ENCODE peak calls at places on chromosomes 11 and 22, in nine cellular contexts. One of them, this sample, is unnamed. For H3K4me1, the result is how much of the 10 kb centered on the place peaks cover.

GRCh38 chr11:35549787-35550186 is 24.4 kb upstream of the PAMR1 start:
- DNase-seq in heart left ventricle: no peak
- DNase-seq in HCT116: no peak
- DNase-seq in endothelial cell of umbilical vein: no peak
- DNase-seq in breast epithelium: no peak
- DNase-seq in transverse colon: no peak
- DNase-seq in IMR-90: peak
- DNase-seq in thyroid gland: peak
- DNase-seq in right lobe of liver: no peak
- DNase-seq in this sample: no peak

GRCh38 chr11:84871116-84871515 is 756.0 kb downstream of the DLG2 start:
- DNase-seq in IMR-90: no peak
- DNase-seq in heart left ventricle: no peak
- DNase-seq in breast epithelium: no peak
- DNase-seq in thyroid gland: no peak
- DNase-seq in HCT116: no peak
- DNase-seq in endothelial cell of umbilical vein: no peak
- DNase-seq in right lobe of liver: no peak
- DNase-seq in transverse colon: no peak
- DNase-seq in this sample: no peak

GRCh38 chr11:17531818-17532131 is 12.4 kb downstream of the USH1C start:
- DNase-seq in heart left ventricle: no peak
- DNase-seq in breast epithelium: no peak
- DNase-seq in thyroid gland: no peak
- DNase-seq in transverse colon: peak
- DNase-seq in IMR-90: peak
- DNase-seq in right lobe of liver: no peak
- DNase-seq in HCT116: no peak
- DNase-seq in endothelial cell of umbilical vein: no peak
- DNase-seq in this sample: no peak

GRCh38 chr11:92477686-92478085 is 253.1 kb downstream of the FAT3 start:
- DNase-seq in right lobe of liver: no peak
- DNase-seq in HCT116: no peak
- DNase-seq in IMR-90: no peak
- DNase-seq in heart left ventricle: no peak
- DNase-seq in breast epithelium: no peak
- DNase-seq in transverse colon: no peak
- DNase-seq in endothelial cell of umbilical vein: no peak
- DNase-seq in thyroid gland: no peak
- DNase-seq in this sample: no peak

GRCh38 chr11:46210133-46210636 is 67.3 kb upstream of the CREB3L1 start:
- DNase-seq in breast epithelium: no peak
- DNase-seq in transverse colon: no peak
- DNase-seq in right lobe of liver: no peak
- DNase-seq in IMR-90: peak
- DNase-seq in thyroid gland: no peak
- DNase-seq in endothelial cell of umbilical vein: no peak
- DNase-seq in heart left ventricle: no peak
- DNase-seq in HCT116: no peak
- DNase-seq in this sample: no peak

GRCh38 chr11:118785362-118785761 is 5.6 kb downstream of the DDX6 start:
- DNase-seq in endothelial cell of umbilical vein: no peak
- DNase-seq in breast epithelium: no peak
- DNase-seq in transverse colon: no peak
- DNase-seq in HCT116: no peak
- DNase-seq in heart left ventricle: no peak
- DNase-seq in thyroid gland: no peak
- DNase-seq in right lobe of liver: no peak
- DNase-seq in IMR-90: peak
- DNase-seq in this sample: no peak

GRCh38 chr11:10122337-10123197 is 171.5 kb downstream of the SBF2 start:
- DNase-seq in endothelial cell of umbilical vein: no peak
- DNase-seq in transverse colon: no peak
- DNase-seq in thyroid gland: peak
- DNase-seq in right lobe of liver: no peak
- DNase-seq in heart left ventricle: no peak
- DNase-seq in breast epithelium: no peak
- DNase-seq in HCT116: peak
- DNase-seq in IMR-90: peak
- DNase-seq in this sample: no peak

GRCh38 chr22:28282346-28282745 is 363.3 kb upstream of the PITPNB start:
- DNase-seq in IMR-90: peak
- DNase-seq in right lobe of liver: no peak
- DNase-seq in endothelial cell of umbilical vein: no peak
- DNase-seq in HCT116: no peak
- DNase-seq in transverse colon: no peak
- DNase-seq in thyroid gland: no peak
- DNase-seq in breast epithelium: no peak
- DNase-seq in heart left ventricle: no peak
- DNase-seq in this sample: no peak

GRCh38 chr22:31091106-31091975 is 10.2 kb downstream of the SMTN start:
- DNase-seq in HCT116: no peak
- DNase-seq in transverse colon: peak
- DNase-seq in heart left ventricle: no peak
- DNase-seq in thyroid gland: no peak
- DNase-seq in right lobe of liver: no peak
- DNase-seq in endothelial cell of umbilical vein: no peak
- DNase-seq in IMR-90: no peak
- DNase-seq in breast epithelium: no peak
- DNase-seq in this sample: no peak

GRCh38 chr11:2186669-2187266 is 15.2 kb upstream of the TH start:
- DNase-seq in breast epithelium: no peak
- DNase-seq in HCT116: peak
- DNase-seq in heart left ventricle: no peak
- DNase-seq in thyroid gland: no peak
- DNase-seq in IMR-90: no peak
- DNase-seq in endothelial cell of umbilical vein: peak
- DNase-seq in right lobe of liver: no peak
- DNase-seq in transverse colon: peak
- DNase-seq in this sample: no peak

GRCh38 chr11:111205622-111206385 is 39.7 kb upstream of the POU2AF2 start:
- DNase-seq in thyroid gland: no peak
- DNase-seq in breast epithelium: no peak
- DNase-seq in heart left ventricle: no peak
- DNase-seq in right lobe of liver: no peak
- DNase-seq in HCT116: no peak
- DNase-seq in endothelial cell of umbilical vein: no peak
- DNase-seq in transverse colon: no peak
- DNase-seq in IMR-90: no peak
- DNase-seq in this sample: no peak

GRCh38 chr11:19218801-19219460 is 17.1 kb upstream of the CSRP3 start:
- DNase-seq in right lobe of liver: no peak
- DNase-seq in heart left ventricle: peak
- DNase-seq in transverse colon: no peak
- DNase-seq in HCT116: no peak
- DNase-seq in thyroid gland: no peak
- DNase-seq in endothelial cell of umbilical vein: no peak
- DNase-seq in IMR-90: no peak
- DNase-seq in breast epithelium: no peak
- DNase-seq in this sample: no peak

GRCh38 chr11:47869548-47870393 is 21.6 kb upstream of the NUP160 start:
- DNase-seq in IMR-90: no peak
- DNase-seq in transverse colon: no peak
- DNase-seq in breast epithelium: no peak
- DNase-seq in heart left ventricle: no peak
- DNase-seq in right lobe of liver: no peak
- DNase-seq in thyroid gland: no peak
- DNase-seq in HCT116: peak
- DNase-seq in endothelial cell of umbilical vein: peak
- DNase-seq in this sample: no peak

GRCh38 chr11:92204731-92205130 is 19.9 kb upstream of the FAT3 start:
- DNase-seq in transverse colon: no peak
- DNase-seq in endothelial cell of umbilical vein: no peak
- DNase-seq in IMR-90: no peak
- DNase-seq in HCT116: no peak
- DNase-seq in right lobe of liver: no peak
- DNase-seq in breast epithelium: no peak
- DNase-seq in heart left ventricle: peak
- DNase-seq in thyroid gland: peak
- DNase-seq in this sample: no peak

GRCh38 chr11:66595245-66595904 is 2.4 kb downstream of the CCS start:
- DNase-seq in heart left ventricle: peak
- DNase-seq in thyroid gland: peak
- DNase-seq in transverse colon: peak
- DNase-seq in IMR-90: peak
- DNase-seq in breast epithelium: no peak
- DNase-seq in right lobe of liver: no peak
- DNase-seq in HCT116: no peak
- DNase-seq in endothelial cell of umbilical vein: no peak
- DNase-seq in this sample: no peak

DNA sequence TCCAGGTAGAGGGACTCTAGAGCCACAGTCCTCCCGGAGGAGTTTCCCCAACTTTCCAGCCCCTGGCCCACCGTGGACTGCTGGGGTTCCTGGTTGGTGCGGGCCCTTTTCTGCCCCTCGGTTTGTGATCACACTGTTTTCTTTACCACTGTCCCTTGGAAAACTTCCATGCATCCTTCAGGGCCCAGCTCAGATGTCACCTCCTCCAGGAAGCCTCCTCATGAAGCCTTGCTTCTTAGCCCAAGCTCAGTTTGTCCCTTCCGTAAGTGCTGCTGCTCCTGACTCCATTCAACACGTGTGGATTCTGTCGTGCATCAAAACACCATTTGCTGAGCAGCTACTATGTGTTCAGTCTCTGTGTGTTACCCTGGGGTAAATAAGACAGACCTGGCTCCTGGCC is 15.9 kb upstream of the TPCN2 start:
- DNase-seq in endothelial cell of umbilical vein: no peak
- DNase-seq in transverse colon: no peak
- DNase-seq in IMR-90: no peak
- DNase-seq in breast epithelium: no peak
- DNase-seq in thyroid gland: no peak
- DNase-seq in HCT116: no peak
- DNase-seq in heart left ventricle: no peak
- DNase-seq in right lobe of liver: no peak
- DNase-seq in this sample: no peak
- H3K4me1 ChIP-seq in endothelial cell of umbilical vein: under half
- H3K4me1 ChIP-seq in transverse colon: under half
- H3K4me1 ChIP-seq in IMR-90: under half
- H3K4me1 ChIP-seq in breast epithelium: under half
- H3K4me1 ChIP-seq in thyroid gland: under half
- H3K4me1 ChIP-seq in HCT116: under half
- H3K4me1 ChIP-seq in heart left ventricle: under half
- H3K4me1 ChIP-seq in right lobe of liver: under half
- H3K4me1 ChIP-seq in this sample: under half

DNA sequence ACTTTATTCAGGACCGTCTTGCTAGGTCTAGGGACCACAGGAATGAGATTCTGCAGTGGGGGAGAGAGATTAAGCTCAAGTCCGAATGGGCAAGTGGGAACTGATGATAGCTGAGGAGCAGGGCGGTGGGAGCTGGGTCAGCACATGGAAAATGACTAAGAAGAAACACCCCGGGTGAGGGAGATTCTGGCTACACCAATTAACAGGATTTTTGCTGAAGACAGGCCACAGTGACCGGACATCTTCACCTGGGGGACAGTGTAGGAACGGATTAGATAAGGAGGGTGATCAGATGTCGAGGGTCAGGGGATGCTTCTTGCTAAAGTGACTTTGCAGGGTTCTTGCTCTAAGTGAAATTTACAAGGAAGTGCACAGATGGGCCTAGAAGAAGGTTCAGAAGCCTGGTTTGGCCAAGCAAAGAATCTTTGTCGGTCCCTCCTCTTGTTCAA is 8.5 kb upstream of the DGCR8 start:
- DNase-seq in thyroid gland: no peak
- DNase-seq in IMR-90: no peak
- DNase-seq in breast epithelium: no peak
- DNase-seq in heart left ventricle: no peak
- DNase-seq in HCT116: no peak
- DNase-seq in transverse colon: no peak
- DNase-seq in endothelial cell of umbilical vein: no peak
- DNase-seq in right lobe of liver: no peak
- DNase-seq in this sample: no peak
- TF ChIP-seq POLR2A in thyroid gland: no peak
- TF ChIP-seq POLR2A in IMR-90: no peak
- TF ChIP-seq POLR2A in breast epithelium: no peak
- TF ChIP-seq POLR2A in heart left ventricle: no peak
- TF ChIP-seq POLR2A in HCT116: no peak
- TF ChIP-seq POLR2A in transverse colon: no peak
- TF ChIP-seq POLR2A in endothelial cell of umbilical vein: no peak
- TF ChIP-seq POLR2A in right lobe of liver: no peak
- TF ChIP-seq POLR2A in this sample: no peak

DNA sequence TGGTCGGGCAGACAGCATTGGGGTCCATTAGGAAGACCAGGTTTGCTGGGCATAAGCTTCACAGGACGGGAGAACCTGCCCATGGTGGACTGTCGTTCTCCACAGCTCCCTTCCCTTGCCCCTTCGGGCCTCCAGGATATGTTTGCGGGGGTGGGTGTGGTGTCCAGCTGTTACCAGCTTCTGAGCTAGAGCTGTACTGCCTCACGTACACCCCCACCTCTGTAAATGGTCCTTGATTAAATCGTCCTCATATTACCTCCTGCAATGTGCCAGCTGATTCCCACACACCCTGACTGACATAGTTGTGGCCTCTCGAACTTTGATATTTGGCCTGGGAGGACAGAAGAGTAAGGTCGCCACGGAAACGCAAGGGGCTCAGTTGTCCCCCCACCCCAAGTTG is 16.2 kb upstream of the BCR start:
- DNase-seq in right lobe of liver: no peak
- DNase-seq in breast epithelium: no peak
- DNase-seq in endothelial cell of umbilical vein: no peak
- DNase-seq in transverse colon: no peak
- DNase-seq in heart left ventricle: peak
- DNase-seq in IMR-90: no peak
- DNase-seq in HCT116: no peak
- DNase-seq in thyroid gland: no peak
- DNase-seq in this sample: no peak
- H3K4me1 ChIP-seq in right lobe of liver: under half
- H3K4me1 ChIP-seq in breast epithelium: under half
- H3K4me1 ChIP-seq in endothelial cell of umbilical vein: under half
- H3K4me1 ChIP-seq in transverse colon: under half
- H3K4me1 ChIP-seq in heart left ventricle: under half
- H3K4me1 ChIP-seq in IMR-90: under half
- H3K4me1 ChIP-seq in HCT116: under half
- H3K4me1 ChIP-seq in thyroid gland: under half
- H3K4me1 ChIP-seq in this sample: under half

DNA sequence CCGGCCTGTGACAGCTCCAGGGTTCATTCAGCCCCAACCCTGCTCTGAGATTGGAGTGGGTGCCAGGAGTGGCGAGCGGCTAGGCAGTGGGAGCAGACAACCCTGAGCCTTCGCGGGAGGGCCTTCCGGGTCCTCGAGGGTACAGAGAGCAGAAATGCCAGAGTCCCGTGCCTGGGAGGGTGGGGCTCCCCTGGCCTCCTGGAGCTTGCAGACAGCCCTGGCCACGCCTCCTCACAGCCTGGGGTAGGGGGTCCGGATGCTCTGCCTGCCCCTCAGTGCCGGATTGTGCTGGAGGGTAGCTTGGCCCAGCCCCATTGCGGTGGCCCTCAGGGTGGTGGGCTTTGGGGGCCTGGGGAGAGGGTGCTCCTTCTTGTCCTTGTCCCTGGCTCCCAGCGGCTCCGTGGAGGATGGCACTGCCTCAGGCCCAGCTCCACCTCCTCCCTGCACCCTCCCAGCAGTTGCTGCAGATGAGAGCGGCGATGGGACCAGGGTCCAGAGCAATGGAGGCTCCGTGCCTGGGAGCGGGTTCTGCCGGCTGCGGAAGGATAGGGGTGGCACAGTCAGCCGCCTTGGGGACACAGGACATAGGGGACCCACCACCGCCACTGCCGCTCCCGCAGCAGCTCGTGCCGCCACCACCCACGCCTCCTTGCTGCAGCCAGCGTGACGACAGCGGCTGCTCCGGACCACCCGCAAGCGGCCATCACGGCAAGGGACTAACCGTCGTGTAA is 34.9 kb upstream of the OR10G7 start:
- DNase-seq in thyroid gland: peak
- DNase-seq in breast epithelium: no peak
- DNase-seq in endothelial cell of umbilical vein: peak
- DNase-seq in heart left ventricle: no peak
- DNase-seq in transverse colon: peak
- DNase-seq in right lobe of liver: peak
- DNase-seq in HCT116: no peak
- DNase-seq in IMR-90: no peak
- DNase-seq in this sample: no peak
- TF ChIP-seq POLR2A in thyroid gland: no peak
- TF ChIP-seq POLR2A in breast epithelium: no peak
- TF ChIP-seq POLR2A in endothelial cell of umbilical vein: no peak
- TF ChIP-seq POLR2A in heart left ventricle: no peak
- TF ChIP-seq POLR2A in transverse colon: peak
- TF ChIP-seq POLR2A in right lobe of liver: no peak
- TF ChIP-seq POLR2A in HCT116: no peak
- TF ChIP-seq POLR2A in IMR-90: no peak
- TF ChIP-seq POLR2A in this sample: no peak